ENCODE peak calls at places on chromosome 20, in six cellular contexts. S is upper lobe of right lung, N is fibroblast of lung, O is PC-3, H is vagina, Q is heart left ventricle. Z is an unnamed sample. For H3K27me3, the result is how much of the 10 kb centered on the place peaks cover.

GRCh38 chr20:44586289-44586911 is 4.0 kb downstream of the PKIG start:
- DNase-seq in S (no peak), N (no peak), O (no peak), H (no peak), Q (no peak), Z (no peak)

GRCh38 chr20:56362833-56363413 is 4.1 kb downstream of the FAM210B start:
- DNase-seq in S (no peak), N (no peak), O (no peak), H (no peak), Q (no peak), Z (no peak)

GRCh38 chr20:33211817-33212424 is 5.2 kb upstream of the BPIFA3 start:
- DNase-seq in S (no peak), N (peak), O (peak), H (no peak), Q (no peak), Z (no peak)

GRCh38 chr20:33933469-33933909 is 60.2 kb upstream of the RALY start:
- DNase-seq in S (peak), N (no peak), O (peak), H (no peak), Q (peak), Z (no peak)

GRCh38 chr20:58597021-58597940 is 53.8 kb upstream of the STX16 start:
- DNase-seq in S (no peak), N (peak), O (no peak), H (no peak), Q (peak), Z (no peak)

GRCh38 chr20:45882469-45883099 is 1.6 kb downstream of the ZSWIM1 start:
- DNase-seq in S (no peak), N (no peak), O (no peak), H (no peak), Q (no peak), Z (no peak)

GRCh38 chr20:44730441-44730840 is 15.2 kb upstream of the KCNK15 start:
- DNase-seq in S (no peak), N (peak), O (peak), H (no peak), Q (no peak), Z (peak)

GRCh38 chr20:51516855-51517254 is 25.7 kb downstream of the NFATC2 start:
- DNase-seq in S (no peak), N (no peak), O (no peak), H (no peak), Q (no peak), Z (no peak)

GRCh38 chr20:61263084-61263695 is 11.1 kb downstream of the CDH4 start:
- DNase-seq in S (no peak), N (no peak), O (peak), H (no peak), Q (no peak), Z (no peak)

GRCh38 chr20:61976275-61976649 is 89.4 kb downstream of the TAF4 start:
- DNase-seq in S (no peak), N (no peak), O (no peak), H (no peak), Q (no peak), Z (no peak)

GRCh38 chr20:18973499-18974173 is 160.1 kb downstream of the SCP2D1 start:
- DNase-seq in S (no peak), N (no peak), O (no peak), H (no peak), Q (no peak), Z (no peak)

GRCh38 chr20:57928181-57928967 is 218.6 kb upstream of the PMEPA1 start:
- DNase-seq in S (peak), N (peak), O (peak), H (no peak), Q (no peak), Z (peak)

GRCh38 chr20:53872561-53873248 is 197.7 kb downstream of the BCAS1 start:
- DNase-seq in S (no peak), N (peak), O (no peak), H (no peak), Q (no peak), Z (no peak)

GRCh38 chr20:18288748-18289705 is 700 bp downstream of the ZNF133 start:
- DNase-seq in S (no peak), N (peak), O (no peak), H (no peak), Q (no peak), Z (no peak)

GRCh38 chr20:61939691-61940360 is 125.9 kb downstream of the TAF4 start:
- DNase-seq in S (peak), N (no peak), O (no peak), H (no peak), Q (no peak), Z (no peak)

GRCh38 chr20:24764825-24765224 is 184.2 kb upstream of the CST7 start:
- DNase-seq in S (no peak), N (no peak), O (no peak), H (peak), Q (no peak), Z (no peak)

GRCh38 chr20:12699374-12700228 is 309.2 kb upstream of the SPTLC3 start:
- DNase-seq in S (no peak), N (no peak), O (no peak), H (no peak), Q (no peak), Z (no peak)

GRCh38 chr20:2708073-2708415 is 15.5 kb downstream of the EBF4 start:
- DNase-seq in S (no peak), N (no peak), O (no peak), H (no peak), Q (no peak), Z (no peak)

GRCh38 chr20:32358883-32359632 is 927 bp downstream of the ASXL1 start:
- DNase-seq in S (peak), N (peak), O (peak), H (no peak), Q (peak), Z (no peak)

GRCh38 chr20:48156521-48156920 is 371.2 kb upstream of the SULF2 start:
- DNase-seq in S (no peak), N (no peak), O (peak), H (no peak), Q (no peak), Z (no peak)

DNA sequence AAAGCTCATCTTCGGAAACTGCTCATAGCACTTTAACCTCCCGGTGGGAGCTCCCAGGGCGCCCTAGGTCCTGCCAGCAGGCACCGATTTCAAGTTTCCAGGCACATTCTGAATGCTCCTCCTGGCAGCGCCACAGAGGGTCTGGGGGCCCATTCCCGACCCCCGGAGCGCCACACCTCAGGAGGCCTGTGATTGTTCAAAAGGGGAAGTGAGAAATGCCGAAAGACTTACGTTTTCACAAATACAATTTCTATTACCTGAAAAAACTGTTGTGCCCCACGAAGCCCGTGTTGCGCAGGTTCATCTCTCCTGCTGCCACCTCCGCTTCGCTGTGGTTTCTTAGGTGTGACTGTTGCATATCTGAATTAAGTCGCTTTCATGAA is 2.0 kb upstream of the MYT1 start:
- DNase-seq in S (no peak), N (no peak), O (no peak), H (no peak), Q (no peak), Z (no peak)
- H3K27me3 ChIP-seq in S (half or more), N (under half), O (half or more), H (under half), Q (under half), Z (under half)

DNA sequence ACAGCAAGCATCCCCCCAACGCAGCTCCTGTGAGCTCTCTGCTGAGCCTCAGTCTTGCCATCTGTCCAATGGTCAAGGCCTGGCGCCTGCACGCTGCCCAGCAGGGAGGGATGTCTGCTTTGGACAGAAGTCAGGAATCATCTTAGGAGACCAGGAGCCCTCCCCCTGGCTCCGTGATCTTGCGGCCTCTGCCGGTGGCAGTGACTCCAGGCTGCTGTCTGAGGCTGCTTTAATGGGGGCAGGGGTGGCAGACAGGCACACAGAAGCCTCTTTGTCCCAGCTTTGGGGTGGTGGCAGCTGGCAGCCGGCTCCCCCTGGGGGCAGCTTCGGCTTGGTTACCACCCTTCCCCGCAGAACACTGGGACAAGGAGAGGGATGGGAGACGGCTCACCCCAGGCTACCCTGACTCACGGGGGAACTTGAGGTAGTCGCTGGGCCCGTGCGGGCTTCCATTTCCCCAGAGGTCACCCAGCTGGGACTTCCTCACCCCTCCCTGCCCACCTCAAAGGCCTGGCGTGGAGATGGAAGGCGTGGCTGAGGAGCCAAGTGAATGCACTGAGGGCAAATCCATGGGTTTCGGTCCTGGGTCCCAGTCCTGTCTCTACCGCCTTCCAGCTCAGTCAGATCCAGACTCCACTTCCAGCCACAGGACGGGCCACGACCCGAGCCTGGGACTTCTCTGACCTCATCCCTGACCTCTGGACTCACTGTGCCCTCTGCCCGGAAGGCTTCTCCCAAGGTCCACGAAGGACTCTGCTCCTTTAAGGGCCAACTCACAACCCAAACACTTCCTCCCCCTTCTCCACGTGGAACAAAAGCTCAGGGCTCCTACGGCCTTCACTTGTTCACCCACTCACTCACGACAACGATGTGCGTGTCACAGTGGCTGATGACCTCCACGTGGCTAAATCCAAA is 14.8 kb downstream of the PEDS1 start:
- DNase-seq in S (no peak), N (no peak), O (no peak), H (no peak), Q (no peak), Z (no peak)
- TF ChIP-seq CTCF in S (no peak), N (no peak), O (no peak), H (no peak), Q (no peak), Z (peak)

GRCh38 chr20:21512634-21513180 is 1.2 kb downstream of the NKX2-2 start:
- DNase-seq in S (no peak), N (no peak), O (no peak), H (no peak), Q (no peak), Z (no peak)
- H3K27me3 ChIP-seq in S (half or more), N (half or more), O (half or more), H (under half), Q (half or more), Z (half or more)

GRCh38 chr20:37904008-37904675 is 1.2 kb downstream of the VSTM2L start:
- DNase-seq in S (no peak), N (no peak), O (no peak), H (no peak), Q (no peak), Z (no peak)

GRCh38 chr20:37901280-37901666 is 1.7 kb upstream of the VSTM2L start:
- DNase-seq in S (no peak), N (no peak), O (no peak), H (no peak), Q (no peak), Z (no peak)

GRCh38 chr20:37903317-37904007 is 535 bp downstream of the VSTM2L start:
- DNase-seq in S (no peak), N (no peak), O (no peak), H (no peak), Q (no peak), Z (no peak)

GRCh38 chr20:37902504-37903313 is at the start of gene VSTM2L:
- DNase-seq in S (peak), N (peak), O (peak), H (no peak), Q (no peak), Z (no peak)

DNA sequence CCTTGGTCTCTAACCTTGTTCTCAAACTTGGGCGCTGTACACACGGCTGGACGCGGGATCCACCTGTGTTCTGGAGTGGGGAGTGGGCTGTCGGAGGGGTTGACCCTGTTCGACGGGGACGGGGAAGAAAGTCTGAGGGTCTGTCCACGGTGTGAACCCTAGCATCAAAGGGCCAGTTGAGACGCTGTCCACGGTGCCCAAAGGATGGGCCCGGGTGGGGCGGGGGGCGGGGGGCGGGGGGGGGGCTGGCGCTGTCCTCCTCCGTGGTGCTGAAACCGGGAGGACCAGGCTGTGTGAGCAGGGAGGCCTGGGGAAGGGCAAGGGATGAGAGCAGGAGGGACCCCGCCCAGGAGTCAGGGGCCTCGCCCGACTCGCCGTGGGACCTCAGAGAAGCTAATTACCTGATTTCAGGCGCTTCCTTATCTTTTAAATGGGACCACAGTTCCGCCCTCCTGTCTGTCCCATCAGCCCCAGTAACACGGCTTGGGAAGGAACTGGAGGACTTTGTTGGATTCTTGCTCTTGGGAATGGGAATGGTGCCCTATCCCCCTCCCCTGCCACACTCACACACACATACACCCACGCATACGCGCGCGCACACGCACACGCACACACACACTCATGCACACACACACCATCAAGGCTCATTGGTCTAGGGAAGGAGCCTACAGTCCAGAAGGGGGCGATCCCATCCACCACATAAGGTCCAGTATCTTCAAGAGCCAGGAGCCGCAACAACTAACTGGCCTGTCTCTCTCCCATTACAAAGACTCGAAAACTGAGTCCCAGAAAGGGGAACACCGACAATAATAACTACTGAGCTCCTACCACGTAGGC is 1.0 kb upstream of the VSTM2L start:
- DNase-seq in S (no peak), N (peak), O (peak), H (no peak), Q (no peak), Z (no peak)
- TF ChIP-seq CTCF in S (peak), N (peak), O (peak), H (no peak), Q (peak), Z (peak)

DNA sequence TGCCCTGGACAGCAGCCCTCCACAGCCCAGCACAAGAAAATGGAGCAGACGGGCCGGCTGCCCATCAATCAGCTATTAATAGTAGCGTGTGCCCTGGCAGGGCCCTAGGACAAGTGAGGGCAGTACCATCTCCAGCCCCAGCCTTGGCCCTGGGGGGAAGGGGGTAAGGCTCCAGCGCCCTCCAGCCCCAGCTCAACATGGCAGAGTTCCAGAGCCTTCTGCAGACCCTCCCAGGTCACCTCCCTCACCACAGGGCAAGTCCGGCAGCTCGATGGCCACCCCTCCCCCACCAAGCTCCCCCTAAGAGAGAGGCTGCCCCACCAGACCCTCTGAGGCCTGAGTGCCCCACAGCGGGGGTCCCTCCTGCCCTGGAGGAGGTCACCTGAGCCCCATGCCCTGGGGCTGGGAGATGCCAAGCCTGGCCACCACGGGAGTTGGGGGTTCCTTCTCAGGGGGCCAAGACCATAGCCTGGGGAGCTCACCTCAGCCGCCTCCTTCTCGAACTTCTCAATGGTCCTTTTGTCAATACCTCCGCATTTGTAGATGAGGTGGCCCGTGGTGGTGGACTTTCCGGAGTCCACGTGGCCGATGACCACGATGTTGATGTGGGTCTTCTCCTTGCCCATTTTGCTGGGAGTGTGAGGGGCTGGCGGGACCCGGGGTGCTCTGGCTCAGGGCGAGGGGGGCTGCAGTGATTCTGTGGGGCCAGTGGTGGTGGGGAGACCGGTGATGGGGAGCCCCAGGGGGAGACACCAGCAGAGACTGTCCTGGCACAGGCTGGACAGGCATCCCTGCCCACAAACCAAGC is 1.5 kb downstream of the EEF1A2 start:
- DNase-seq in S (peak), N (no peak), O (no peak), H (no peak), Q (peak), Z (no peak)
- H3K27me3 ChIP-seq in S (under half), N (under half), O (under half), H (under half), Q (under half), Z (under half)

GRCh38 chr20:20665200-20665599 is 47.2 kb downstream of the RALGAPA2 start:
- DNase-seq in S (no peak), N (no peak), O (no peak), H (no peak), Q (no peak), Z (no peak)

GRCh38 chr20:20664795-20665194 is 47.6 kb downstream of the RALGAPA2 start:
- DNase-seq in S (no peak), N (peak), O (peak), H (no peak), Q (no peak), Z (no peak)

GRCh38 chr20:20665933-20666332 is 46.5 kb downstream of the RALGAPA2 start:
- DNase-seq in S (no peak), N (no peak), O (no peak), H (no peak), Q (no peak), Z (no peak)

GRCh38 chr20:20666359-20666758 is 46.1 kb downstream of the RALGAPA2 start:
- DNase-seq in S (no peak), N (no peak), O (no peak), H (no peak), Q (no peak), Z (no peak)

DNA sequence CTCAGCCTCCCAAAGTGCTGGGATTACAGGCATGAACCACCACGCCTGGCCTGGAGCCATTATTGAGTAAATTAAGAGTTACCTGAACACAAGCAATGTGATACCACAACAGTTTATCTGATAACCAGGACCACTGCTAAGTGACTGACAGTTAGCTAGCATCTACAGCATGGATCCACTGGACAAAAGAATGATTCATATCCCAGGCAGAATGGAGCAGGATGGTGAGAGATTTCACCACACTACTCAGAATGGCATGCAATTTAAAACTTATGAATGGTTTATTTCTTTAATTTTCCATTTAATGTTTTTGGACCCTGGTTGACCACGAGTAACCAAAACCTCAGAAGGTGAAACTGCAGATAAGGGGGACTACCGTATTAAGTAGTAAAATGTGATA is 48.6 kb downstream of the RALGAPA2 start:
- DNase-seq in S (no peak), N (peak), O (no peak), H (no peak), Q (no peak), Z (no peak)
- TF ChIP-seq CTCF in S (no peak), N (no peak), O (no peak), H (no peak), Q (no peak), Z (no peak)

GRCh38 chr20:37424062-37424851 is 78.3 kb downstream of the SRC start:
- DNase-seq in S (no peak), N (no peak), O (no peak), H (no peak), Q (no peak), Z (no peak)
- H3K27me3 ChIP-seq in S (under half), N (under half), O (half or more), H (under half), Q (under half), Z (under half)

DNA sequence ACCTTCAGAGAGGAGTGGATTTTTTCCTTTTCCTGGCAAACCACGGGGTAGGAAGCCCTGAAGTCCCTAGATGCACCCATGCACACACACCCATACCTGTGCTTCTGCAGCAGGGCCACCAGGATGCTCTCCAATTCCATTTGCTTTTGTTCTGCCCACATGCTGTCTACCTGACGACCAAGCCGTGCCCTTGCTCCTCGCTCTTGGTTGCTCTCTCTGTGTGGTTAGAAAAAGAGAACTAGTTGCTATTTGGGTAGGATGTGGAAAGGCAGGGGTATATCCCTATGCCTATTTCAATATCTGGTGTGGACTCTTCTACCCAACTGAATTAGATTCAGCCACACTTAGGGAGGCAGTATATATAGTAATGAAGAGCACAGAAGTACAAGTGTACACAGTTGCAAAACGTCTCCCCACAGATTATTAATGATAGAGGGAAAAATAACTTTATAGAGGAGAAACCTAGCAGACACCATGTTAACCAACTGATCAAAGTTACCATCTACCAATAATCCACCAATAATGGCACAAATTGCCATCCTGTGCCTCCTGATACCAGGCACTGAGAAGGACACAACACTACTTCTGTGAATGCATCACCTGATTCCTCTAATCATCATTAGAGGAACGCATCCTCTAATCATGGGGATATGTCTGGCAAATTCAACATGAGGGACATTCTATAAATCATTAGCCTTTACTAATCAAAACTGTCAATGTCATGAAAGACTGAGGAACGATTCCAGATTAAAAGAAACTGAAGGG is 7.3 kb downstream of the GHRH start:
- DNase-seq in S (no peak), N (no peak), O (no peak), H (no peak), Q (no peak), Z (no peak)
- TF ChIP-seq CTCF in S (no peak), N (no peak), O (no peak), H (no peak), Q (no peak), Z (no peak)